ENCODE peak calls at places on chromosomes 3 and 15, in six cellular contexts. X is cardiac muscle cell; L is CD4-positive, alpha-beta memory T cell; Y is neuronal stem cell; Q is left lung; S is sigmoid colon. F is an unnamed sample. For H3K4me1, the result is how much of the 10 kb centered on the place peaks cover.

GRCh38 chr3:45178131-45179023 is 32.2 kb upstream of the CDCP1 start:
- DNase-seq in X (no peak), L (no peak), Y (no peak), S (no peak), Q (no peak), F (no peak)

GRCh38 chr3:140205598-140205997 is 270.6 kb downstream of the CLSTN2 start:
- DNase-seq in L (no peak), Y (no peak), X (no peak), Q (no peak), S (no peak), F (no peak)

GRCh38 chr3:2765002-2765579 is 345.1 kb downstream of the IL5RA start:
- DNase-seq in Y (no peak), Q (no peak), S (no peak), X (peak), L (peak), F (peak)

GRCh38 chr15:80426316-80426715 is 22.1 kb downstream of the ARNT2 start:
- DNase-seq in L (no peak), Y (no peak), Q (no peak), S (no peak), X (no peak), F (no peak)

GRCh38 chr3:181327349-181327748 is 337.8 kb upstream of the DNAJC19 start:
- DNase-seq in Q (no peak), S (no peak), L (no peak), Y (no peak), X (no peak), F (no peak)

GRCh38 chr3:57803647-57804081 is 47.6 kb downstream of the SLMAP start:
- DNase-seq in X (no peak), Q (no peak), S (no peak), Y (no peak), L (no peak), F (peak)

GRCh38 chr3:57956119-57956832 is 51.9 kb upstream of the FLNB start:
- DNase-seq in L (no peak), Y (no peak), S (no peak), Q (no peak), X (no peak), F (no peak)

GRCh38 chr3:156093966-156094365 is 26.4 kb upstream of the KCNAB1 start:
- DNase-seq in Y (no peak), L (no peak), S (no peak), Q (no peak), X (no peak), F (no peak)

GRCh38 chr3:64824281-64824980 is 136.6 kb upstream of the ADAMTS9 start:
- DNase-seq in X (no peak), Q (no peak), S (no peak), L (no peak), Y (no peak), F (no peak)

GRCh38 chr15:77461486-77461885 is 40.8 kb downstream of the HMG20A start:
- DNase-seq in X (no peak), S (no peak), Y (no peak), Q (no peak), L (no peak), F (no peak)

GRCh38 chr3:196792771-196793170 is 53.1 kb downstream of the PAK2 start:
- DNase-seq in L (no peak), X (no peak), Q (no peak), Y (no peak), S (no peak), F (peak)

GRCh38 chr15:73573572-73573971 is 59.6 kb downstream of the NPTN start:
- DNase-seq in S (peak), Y (no peak), L (no peak), Q (no peak), X (no peak), F (peak)

GRCh38 chr15:56929389-56929788 is 10.9 kb downstream of the TCF12 start:
- DNase-seq in S (no peak), X (no peak), L (no peak), Y (no peak), Q (no peak), F (peak)

GRCh38 chr3:157573780-157574378 is 70.7 kb upstream of the VEPH1 start:
- DNase-seq in Y (no peak), L (no peak), X (no peak), Q (no peak), S (no peak), F (peak)

GRCh38 chr3:24367216-24367615 is 127.4 kb downstream of the THRB start:
- DNase-seq in Q (no peak), S (no peak), L (no peak), X (no peak), Y (no peak), F (no peak)

GRCh38 chr3:126923423-126923822 is 59.5 kb upstream of the PLXNA1 start:
- DNase-seq in S (peak), L (no peak), Y (no peak), X (no peak), Q (no peak), F (no peak)

GRCh38 chr3:13013151-13013561 is 60.1 kb downstream of the IQSEC1 start:
- DNase-seq in S (peak), Q (peak), X (no peak), Y (no peak), L (no peak), F (no peak)

GRCh38 chr15:85415779-85416178 is 35.4 kb downstream of the AKAP13 start:
- DNase-seq in L (no peak), S (no peak), Q (no peak), Y (no peak), X (no peak), F (no peak)

GRCh38 chr3:107928084-107928445 is 162.8 kb downstream of the CD47 start:
- DNase-seq in Q (no peak), Y (no peak), S (no peak), L (peak), X (peak), F (peak)

GRCh38 chr3:115784739-115785571 is 161.6 kb downstream of the GAP43 start:
- DNase-seq in X (peak), Y (no peak), L (no peak), S (no peak), Q (no peak), F (peak)

GRCh38 chr3:122008166-122008565 is 13.9 kb downstream of the ILDR1 start:
- DNase-seq in L (no peak), Q (no peak), X (no peak), Y (no peak), S (no peak), F (no peak)

GRCh38 chr3:113532698-113533533 is 561 bp downstream of the SIDT1 start:
- DNase-seq in L (no peak), Q (peak), S (no peak), Y (peak), X (peak), F (peak)

GRCh38 chr3:182603501-182603900 is 189.8 kb upstream of the ATP11B start:
- DNase-seq in Q (no peak), S (no peak), X (no peak), Y (no peak), L (no peak), F (no peak)

GRCh38 chr15:59993950-59994401 is 10.1 kb upstream of the FOXB1 start:
- DNase-seq in X (peak), L (no peak), Q (no peak), Y (peak), S (no peak), F (no peak)

GRCh38 chr3:10187944-10188343 is 23.2 kb downstream of the IRAK2 start:
- DNase-seq in L (no peak), S (no peak), X (no peak), Q (no peak), Y (no peak), F (no peak)

DNA sequence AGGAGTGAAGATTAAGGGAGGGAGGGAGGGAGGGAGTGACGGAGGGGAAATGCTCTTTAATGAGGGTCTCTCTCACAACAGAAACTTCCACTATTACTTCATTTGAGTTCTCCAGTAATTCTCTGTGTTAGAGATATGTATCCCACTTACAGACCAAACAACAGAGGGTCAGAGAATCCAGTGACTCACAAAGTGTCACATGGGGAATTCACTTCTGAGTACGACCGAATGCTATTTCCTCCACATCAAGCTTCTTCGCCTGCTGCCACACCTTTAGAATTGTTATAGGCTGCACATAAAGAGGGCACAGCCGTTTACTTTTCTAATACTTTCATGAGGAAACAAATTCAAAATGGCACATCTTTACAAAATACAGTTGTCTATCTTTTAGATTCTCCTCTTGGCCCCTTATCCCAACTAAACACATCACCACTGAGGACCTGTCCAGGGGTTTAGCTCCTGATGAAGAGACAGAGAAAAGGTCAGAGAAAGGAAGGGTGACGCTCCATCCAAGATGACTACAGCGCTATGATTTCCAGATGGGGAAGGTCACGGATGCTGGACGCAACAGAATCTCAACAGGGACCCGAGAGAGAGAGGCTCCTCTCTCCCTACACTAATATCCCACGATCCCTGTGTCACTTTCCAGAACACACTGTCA is 119.0 kb downstream of the XXYLT1 start:
- DNase-seq in Y (no peak), S (no peak), L (no peak), Q (no peak), X (no peak), F (peak)
- H3K4me1 ChIP-seq in Y (under half), S (half or more), L (under half), Q (under half), X (under half), F (under half)

DNA sequence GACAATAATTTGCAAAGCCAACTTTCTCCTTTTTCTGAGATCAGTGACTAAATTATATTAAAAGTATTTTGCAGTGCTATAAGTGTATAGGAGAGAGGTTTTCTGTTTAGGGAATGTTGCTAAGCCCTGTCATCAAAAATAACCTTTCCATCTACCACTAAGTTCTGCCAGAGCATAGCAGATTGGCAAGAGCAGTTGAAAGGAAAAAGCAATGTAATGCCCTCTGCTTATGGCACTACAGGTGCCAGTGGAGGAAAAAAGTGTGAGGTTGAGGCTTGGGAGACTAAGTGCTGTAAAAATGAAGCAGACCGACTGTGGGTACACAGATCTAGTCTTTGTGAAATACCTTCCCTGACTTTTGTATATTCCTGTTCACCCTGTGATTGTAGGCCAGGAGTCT is 11.5 kb downstream of the FILIP1L start:
- DNase-seq in Q (no peak), X (no peak), Y (no peak), L (no peak), S (no peak), F (no peak)
- H3K4me1 ChIP-seq in Q (under half), X (under half), Y (under half), L (under half), S (under half), F (half or more)

GRCh38 chr15:49042165-49042564 is 4.1 kb downstream of the SECISBP2L start:
- DNase-seq in X (no peak), S (no peak), L (no peak), Y (no peak), Q (no peak), F (no peak)

GRCh38 chr15:49038382-49038781 is 7.9 kb downstream of the SECISBP2L start:
- DNase-seq in L (no peak), Y (no peak), Q (no peak), X (no peak), S (no peak), F (no peak)

GRCh38 chr15:49037546-49037940 is 8.7 kb downstream of the SECISBP2L start:
- DNase-seq in X (no peak), Y (no peak), S (no peak), L (no peak), Q (no peak), F (no peak)

GRCh38 chr15:49041406-49041805 is 4.8 kb downstream of the SECISBP2L start:
- DNase-seq in L (no peak), S (no peak), X (no peak), Q (no peak), Y (no peak), F (no peak)

DNA sequence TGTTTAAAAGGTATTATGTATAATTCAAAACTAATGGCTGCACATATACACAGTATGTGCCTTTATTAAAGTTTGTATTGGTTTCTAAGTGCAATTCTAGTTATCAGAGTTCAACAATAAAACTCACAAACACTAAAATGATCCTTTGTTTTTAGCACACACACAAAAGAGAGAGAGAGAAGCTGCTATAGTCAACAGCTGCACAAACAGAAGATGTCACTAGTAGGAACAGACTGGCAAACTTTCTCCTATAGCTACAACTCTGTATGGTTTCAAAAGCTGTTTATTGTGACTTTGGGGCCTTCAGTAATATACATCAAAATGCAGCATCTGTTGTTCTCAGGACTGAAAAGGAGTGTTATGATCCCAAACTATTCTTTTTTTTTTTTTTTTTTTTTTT is 6.1 kb downstream of the SECISBP2L start:
- DNase-seq in Q (no peak), Y (no peak), X (no peak), S (no peak), L (no peak), F (no peak)
- H3K4me1 ChIP-seq in Q (under half), Y (under half), X (under half), S (half or more), L (under half), F (under half)

GRCh38 chr15:70264738-70265465 is 167.2 kb upstream of the TLE3 start:
- DNase-seq in Q (no peak), S (no peak), Y (no peak), X (no peak), L (no peak), F (no peak)
- H3K4me1 ChIP-seq in Q (under half), S (under half), Y (under half), X (under half), L (under half), F (under half)

DNA sequence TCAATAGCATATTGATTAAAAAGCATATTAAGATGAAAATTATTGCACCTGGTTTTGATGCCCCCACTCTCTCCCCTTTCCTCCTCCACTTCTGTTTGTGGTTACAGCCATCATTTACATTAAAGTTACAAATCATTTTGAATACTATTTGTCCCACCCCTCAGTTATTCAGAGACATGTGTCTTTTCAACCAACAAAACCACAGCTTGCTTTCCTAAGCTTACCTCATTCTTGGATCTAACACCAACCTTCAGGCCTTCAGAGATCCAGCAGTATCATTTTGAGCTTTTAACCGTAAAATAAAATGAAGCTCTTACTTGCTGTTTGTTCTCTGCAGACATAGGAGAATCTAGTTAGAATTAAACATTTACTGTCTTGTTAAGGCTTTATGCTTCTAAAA is 4.7 kb downstream of the PXYLP1 start:
- DNase-seq in Y (no peak), Q (no peak), X (no peak), L (no peak), S (no peak), F (no peak)
- H3K4me1 ChIP-seq in Y (under half), Q (under half), X (under half), L (under half), S (under half), F (under half)

GRCh38 chr15:31359722-31360111 is 33.1 kb downstream of the KLF13 start:
- DNase-seq in Q (no peak), Y (no peak), S (no peak), X (no peak), L (no peak), F (no peak)
- H3K4me1 ChIP-seq in Q (half or more), Y (under half), S (half or more), X (half or more), L (half or more), F (under half)

GRCh38 chr15:58627706-58628105 is 121.8 kb downstream of the ADAM10 start:
- DNase-seq in Y (no peak), Q (no peak), L (peak), X (no peak), S (no peak), F (no peak)

GRCh38 chr15:58627046-58627445 is 122.5 kb downstream of the ADAM10 start:
- DNase-seq in L (peak), Y (no peak), X (no peak), S (no peak), Q (no peak), F (no peak)

GRCh38 chr15:58631319-58631718 is 118.2 kb downstream of the ADAM10 start:
- DNase-seq in Y (no peak), X (no peak), L (no peak), S (no peak), Q (no peak), F (no peak)

GRCh38 chr15:58628206-58629057 is 121.1 kb downstream of the ADAM10 start:
- DNase-seq in Y (no peak), S (no peak), X (no peak), L (peak), Q (no peak), F (no peak)

GRCh38 chr15:58629625-58630024 is 119.9 kb downstream of the ADAM10 start:
- DNase-seq in S (no peak), L (no peak), Q (no peak), X (no peak), Y (no peak), F (no peak)
- H3K4me1 ChIP-seq in S (under half), L (half or more), Q (under half), X (under half), Y (under half), F (under half)

GRCh38 chr3:53693441-53693840 is 152.8 kb downstream of the CHDH start:
- DNase-seq in X (no peak), S (no peak), L (no peak), Y (no peak), Q (no peak), F (no peak)

GRCh38 chr3:53700441-53700840 is 145.8 kb downstream of the CHDH start:
- DNase-seq in L (no peak), X (no peak), Q (no peak), Y (no peak), S (no peak), F (no peak)

GRCh38 chr3:53694648-53695356 is 151.4 kb downstream of the CHDH start:
- DNase-seq in S (no peak), X (no peak), Y (no peak), L (no peak), Q (no peak), F (no peak)

GRCh38 chr3:53694051-53694450 is 152.2 kb downstream of the CHDH start:
- DNase-seq in S (peak), Q (no peak), L (no peak), Y (no peak), X (no peak), F (no peak)

DNA sequence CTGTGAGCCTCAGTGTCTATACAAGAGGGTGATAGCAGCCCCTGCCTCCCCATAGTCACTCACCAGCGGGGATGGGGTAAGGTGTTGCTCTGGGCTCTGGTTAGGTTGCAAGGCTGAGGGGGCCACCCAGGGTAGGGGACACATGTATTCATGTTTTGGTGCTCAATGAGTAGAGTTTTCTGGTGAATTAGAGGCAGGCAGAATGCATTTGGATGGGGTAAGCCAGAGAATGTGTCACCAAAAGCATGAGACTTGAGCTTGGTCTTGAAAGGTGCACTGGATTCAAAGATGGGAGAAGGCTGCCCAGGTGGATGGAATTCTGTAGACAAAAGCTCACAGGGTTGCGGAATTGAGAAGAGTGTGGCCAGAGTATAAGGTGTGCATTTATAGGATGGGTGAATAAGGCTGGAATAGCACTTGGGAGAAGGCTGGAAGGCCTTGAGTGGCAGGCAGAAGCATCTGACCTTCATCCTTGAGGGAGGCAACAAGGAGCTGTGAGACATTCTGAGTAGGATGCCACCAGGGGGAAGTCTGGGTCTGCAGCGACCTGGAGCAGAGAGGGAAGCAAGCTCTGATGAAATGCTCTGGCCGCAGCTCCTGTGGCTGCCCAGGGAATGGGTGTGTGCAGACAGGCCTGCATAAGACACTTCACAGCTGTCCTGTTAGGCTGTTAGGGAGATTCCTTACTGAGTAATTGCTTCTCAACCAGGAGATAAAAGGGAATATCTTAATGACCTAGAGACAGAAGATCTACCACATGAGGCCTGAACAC is 149.6 kb downstream of the CHDH start:
- DNase-seq in Y (no peak), Q (peak), L (no peak), S (peak), X (no peak), F (peak)
- H3K4me1 ChIP-seq in Y (under half), Q (under half), L (under half), S (under half), X (under half), F (under half)

F was measured in hepatocyte.